ENCODE peak calls at places on chromosome 20, in ten cellular contexts. M is HCT116, L is epithelial cell of esophagus, K is breast epithelium, E is AG09309, W is left ventricle myocardium inferior, Z is HepG2, T is upper lobe of right lung, J is AG04450, R is nephron progenitor cell. A is an unnamed sample.

GRCh38 chr20:51752343-51752951 is 15.7 kb downstream of the ATP9A start:
- DNase-seq in E (peak; percentile 86), W (no peak), K (no peak), M (no peak), T (no peak), R (no peak), L (peak; percentile 68), J (peak; percentile 69), Z (peak; percentile 71), A (peak; percentile 92)

GRCh38 chr20:37453836-37454235 is 67.2 kb upstream of the NNAT start:
- DNase-seq in K (no peak), L (no peak), E (no peak), W (no peak), J (no peak), T (peak; percentile 31), R (no peak), Z (no peak), M (no peak), A (no peak)

GRCh38 chr20:62088258-62089127 is 22.8 kb upstream of the TAF4 start:
- DNase-seq in W (no peak), E (no peak), T (no peak), K (no peak), R (no peak), Z (peak; percentile 80), J (peak; percentile 84), M (peak; percentile 86), L (peak; percentile 94), A (peak; percentile 63)

GRCh38 chr20:31872406-31872805 is 2.0 kb downstream of the TTLL9 start:
- DNase-seq in L (no peak), T (no peak), Z (no peak), M (no peak), J (no peak), W (no peak), K (no peak), E (no peak), R (no peak), A (no peak)

GRCh38 chr20:57459897-57460663 is 64.9 kb downstream of the CTCFL start:
- DNase-seq in M (no peak), Z (no peak), E (no peak), W (no peak), K (no peak), J (no peak), T (no peak), L (no peak), R (no peak), A (no peak)

GRCh38 chr20:11949711-11950110 is 32.0 kb downstream of the BTBD3 start:
- DNase-seq in Z (no peak), T (no peak), E (no peak), L (no peak), J (no peak), K (no peak), R (no peak), M (no peak), W (no peak), A (no peak)

GRCh38 chr20:13222319-13222716 is 1.2 kb downstream of the ISM1 start:
- DNase-seq in L (no peak), J (no peak), Z (no peak), R (no peak), M (no peak), W (no peak), K (no peak), E (no peak), T (no peak), A (no peak)

GRCh38 chr20:22974354-22974753 is 60.8 kb upstream of the SSTR4 start:
- DNase-seq in T (no peak), M (peak; percentile 18), Z (peak; percentile 24), E (no peak), J (no peak), W (no peak), K (no peak), R (no peak), L (peak; percentile 55), A (no peak)

GRCh38 chr20:878511-879307 is 37.4 kb downstream of the ANGPT4 start:
- DNase-seq in T (no peak), Z (no peak), J (no peak), W (no peak), L (peak; percentile 52), E (no peak), R (peak; percentile 88), K (no peak), M (no peak), A (peak; percentile 11)

GRCh38 chr20:50381771-50382593 is 128.2 kb upstream of the PTPN1 start:
- DNase-seq in Z (no peak), E (no peak), J (no peak), L (no peak), W (no peak), K (no peak), R (no peak), M (no peak), T (no peak), A (no peak)

GRCh38 chr20:5488823-5489222 is 172.1 kb upstream of the PROKR2 start:
- DNase-seq in R (no peak), E (no peak), J (no peak), Z (no peak), W (no peak), L (no peak), T (no peak), K (no peak), M (no peak), A (no peak)

GRCh38 chr20:1119128-1119505 is 715 bp downstream of the PSMF1 start:
- DNase-seq in R (no peak), K (no peak), Z (peak; percentile 19), W (no peak), M (no peak), J (no peak), E (no peak), T (no peak), L (peak; percentile 16), A (no peak)

DNA sequence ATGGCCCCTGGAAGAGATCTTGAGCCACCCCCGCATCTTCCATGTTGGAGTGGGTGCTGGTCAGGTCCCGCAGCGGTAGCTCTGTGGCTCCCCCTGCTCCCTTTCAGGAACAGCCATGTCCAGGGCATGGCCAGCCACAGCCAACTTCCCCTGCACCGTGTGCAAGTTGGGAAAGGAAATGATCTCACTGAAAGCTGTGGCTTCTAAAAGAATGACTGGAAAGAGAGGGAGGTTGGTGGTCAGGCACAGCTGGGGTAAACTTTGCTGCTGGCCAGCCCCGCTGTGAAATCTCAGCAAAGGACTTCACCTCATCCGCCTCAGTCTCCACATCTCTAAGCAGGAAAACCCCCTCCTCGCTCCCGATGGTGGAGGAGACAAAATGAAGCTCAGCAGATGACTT is 153.6 kb upstream of the CST7 start:
- DNase-seq in W (no peak), K (no peak), Z (no peak), E (no peak), M (no peak), R (no peak), L (no peak), J (no peak), T (no peak), A (peak; percentile 20)
- TF ChIP-seq CTCF in W (no peak), K (no peak), Z (no peak), E (no peak), M (no peak), R (no peak), L (no peak), J (no peak), T (no peak), A (no peak)

DNA sequence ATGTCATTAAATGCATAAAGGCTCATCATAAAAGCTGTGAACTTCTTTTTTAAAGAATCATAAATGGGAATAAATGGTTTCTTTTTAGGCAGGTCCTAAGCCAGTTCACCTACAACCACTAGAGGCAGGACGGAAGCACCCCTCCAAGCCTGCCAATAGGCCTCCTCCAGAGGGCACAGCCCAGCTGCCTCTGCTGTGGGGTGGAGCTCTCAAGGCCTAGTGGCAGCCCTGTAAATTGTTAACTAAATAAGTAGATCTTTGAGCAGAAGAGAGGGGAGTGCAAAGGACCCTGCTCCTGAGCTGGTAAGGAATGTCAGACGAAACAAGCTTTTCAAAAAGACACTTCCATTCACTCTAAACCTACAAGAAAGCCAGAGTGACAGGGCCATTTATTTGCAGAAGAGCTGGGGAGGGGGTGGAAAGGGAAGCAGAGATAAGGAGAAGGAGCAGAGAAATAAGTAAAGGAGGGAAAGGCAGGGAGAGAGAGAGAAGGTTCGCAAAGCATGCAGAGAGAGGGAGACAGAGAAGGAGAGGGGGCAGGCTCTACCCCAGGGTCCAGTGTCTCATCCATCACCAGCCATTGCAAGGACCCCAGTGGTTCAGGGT is 18.0 kb upstream of the MAFB start:
- DNase-seq in E (no peak), M (peak; percentile 33), K (no peak), T (no peak), W (no peak), J (no peak), Z (peak; percentile 91), R (peak; percentile 25), L (no peak), A (no peak)
- TF ChIP-seq CTCF in E (no peak), M (peak; percentile 61), K (no peak), T (peak; percentile 28), W (no peak), J (no peak), Z (peak; percentile 65), R (peak; percentile 32), L (no peak), A (no peak)

GRCh38 chr20:59412896-59413295 is 112.5 kb downstream of the EDN3 start:
- DNase-seq in M (no peak), K (no peak), L (no peak), W (no peak), E (no peak), R (no peak), T (no peak), Z (no peak), J (no peak), A (no peak)
- TF ChIP-seq CTCF in M (no peak), K (no peak), L (no peak), W (no peak), E (no peak), R (peak; percentile 33), T (no peak), Z (no peak), J (no peak), A (no peak)

GRCh38 chr20:6959900-6960312 is 192.4 kb downstream of the BMP2 start:
- DNase-seq in E (no peak), Z (no peak), J (no peak), K (no peak), R (no peak), L (peak; percentile 40), T (no peak), M (no peak), W (no peak), A (no peak)

GRCh38 chr20:6954219-6954618 is 186.7 kb downstream of the BMP2 start:
- DNase-seq in Z (no peak), J (no peak), E (no peak), K (no peak), R (no peak), W (no peak), L (no peak), T (no peak), M (no peak), A (no peak)

GRCh38 chr20:6953611-6954010 is 186.1 kb downstream of the BMP2 start:
- DNase-seq in R (no peak), L (no peak), J (no peak), K (no peak), Z (no peak), W (no peak), M (no peak), E (no peak), T (no peak), A (no peak)

GRCh38 chr20:6956574-6956973 is 189.1 kb downstream of the BMP2 start:
- DNase-seq in W (no peak), M (no peak), R (no peak), T (no peak), J (no peak), L (peak; percentile 91), Z (no peak), E (no peak), K (no peak), A (no peak)

GRCh38 chr20:6956056-6956455 is 188.6 kb downstream of the BMP2 start:
- DNase-seq in K (no peak), L (peak; percentile 65), W (no peak), M (no peak), Z (no peak), T (no peak), E (no peak), J (no peak), R (no peak), A (no peak)
- TF ChIP-seq CTCF in K (no peak), L (no peak), W (no peak), M (no peak), Z (no peak), T (no peak), E (no peak), J (no peak), R (no peak), A (no peak)